ENCODE peak calls at places on chromosomes 7 and 10, in six cellular contexts. One of them, this sample, is unnamed.
A peak's percentile ranks its signal among the peaks of the same experiment; 100 is the strongest.

GRCh38 chr10:1627945-1628344 is 109.4 kb downstream of the ADARB2 start:
- DNase-seq in NCI-H1694: no peak
- DNase-seq in AG08396: no peak
- DNase-seq in 8988T: no peak
- DNase-seq in IMR-90: no peak
- DNase-seq in posterior cingulate gyrus: no peak
- DNase-seq in this sample: no peak

GRCh38 chr10:13765641-13766341 is 179.0 kb downstream of the PRPF18 start:
- DNase-seq in IMR-90: no peak
- DNase-seq in AG08396: no peak
- DNase-seq in NCI-H1694: no peak
- DNase-seq in posterior cingulate gyrus: no peak
- DNase-seq in 8988T: no peak
- DNase-seq in this sample: peak; percentile 38

GRCh38 chr10:34740321-34740720 is 74.8 kb downstream of the PARD3 start:
- DNase-seq in IMR-90: no peak
- DNase-seq in AG08396: no peak
- DNase-seq in NCI-H1694: no peak
- DNase-seq in 8988T: no peak
- DNase-seq in posterior cingulate gyrus: no peak
- DNase-seq in this sample: no peak

GRCh38 chr10:16779375-16779774 is 37.8 kb downstream of the RSU1 start:
- DNase-seq in IMR-90: no peak
- DNase-seq in NCI-H1694: no peak
- DNase-seq in AG08396: no peak
- DNase-seq in posterior cingulate gyrus: no peak
- DNase-seq in 8988T: no peak
- DNase-seq in this sample: no peak

GRCh38 chr7:146956853-146957252 is 840.3 kb downstream of the CNTNAP2 start:
- DNase-seq in AG08396: no peak
- DNase-seq in posterior cingulate gyrus: no peak
- DNase-seq in IMR-90: no peak
- DNase-seq in 8988T: no peak
- DNase-seq in NCI-H1694: peak; percentile 38
- DNase-seq in this sample: no peak

GRCh38 chr7:151249732-151250072 is 1.2 kb upstream of the SMARCD3 start:
- DNase-seq in 8988T: peak; percentile 77
- DNase-seq in IMR-90: peak; percentile 39
- DNase-seq in NCI-H1694: no peak
- DNase-seq in AG08396: peak; percentile 83
- DNase-seq in posterior cingulate gyrus: no peak
- DNase-seq in this sample: peak; percentile 94

GRCh38 chr7:85508642-85509429 is 322.0 kb upstream of the SEMA3D start:
- DNase-seq in posterior cingulate gyrus: no peak
- DNase-seq in 8988T: no peak
- DNase-seq in IMR-90: peak; percentile 95
- DNase-seq in AG08396: peak; percentile 29
- DNase-seq in NCI-H1694: no peak
- DNase-seq in this sample: no peak

GRCh38 chr10:113047605-113047962 is 97.5 kb downstream of the TCF7L2 start:
- DNase-seq in NCI-H1694: no peak
- DNase-seq in IMR-90: no peak
- DNase-seq in AG08396: no peak
- DNase-seq in 8988T: no peak
- DNase-seq in posterior cingulate gyrus: no peak
- DNase-seq in this sample: no peak

GRCh38 chr10:130079614-130080460 is 30.8 kb downstream of the C10orf143 start:
- DNase-seq in IMR-90: no peak
- DNase-seq in NCI-H1694: no peak
- DNase-seq in 8988T: no peak
- DNase-seq in posterior cingulate gyrus: no peak
- DNase-seq in AG08396: no peak
- DNase-seq in this sample: no peak

GRCh38 chr10:3364768-3365480 is 192.3 kb upstream of the PITRM1 start:
- DNase-seq in AG08396: no peak
- DNase-seq in IMR-90: no peak
- DNase-seq in posterior cingulate gyrus: no peak
- DNase-seq in NCI-H1694: no peak
- DNase-seq in 8988T: no peak
- DNase-seq in this sample: peak; percentile 15

GRCh38 chr10:60958892-60959601 is 15.1 kb upstream of the RHOBTB1 start:
- DNase-seq in NCI-H1694: no peak
- DNase-seq in AG08396: no peak
- DNase-seq in IMR-90: peak; percentile 57
- DNase-seq in posterior cingulate gyrus: no peak
- DNase-seq in 8988T: no peak
- DNase-seq in this sample: no peak

GRCh38 chr10:52212062-52212461 is 102.0 kb upstream of the DKK1 start:
- DNase-seq in NCI-H1694: no peak
- DNase-seq in IMR-90: peak; percentile 50
- DNase-seq in 8988T: no peak
- DNase-seq in AG08396: no peak
- DNase-seq in posterior cingulate gyrus: no peak
- DNase-seq in this sample: no peak

GRCh38 chr10:49633327-49634045 is 19.6 kb downstream of the CHAT start:
- DNase-seq in posterior cingulate gyrus: no peak
- DNase-seq in AG08396: no peak
- DNase-seq in NCI-H1694: peak; percentile 77
- DNase-seq in IMR-90: no peak
- DNase-seq in 8988T: no peak
- DNase-seq in this sample: no peak

GRCh38 chr10:99520804-99521473 is 11.8 kb upstream of the NKX2-3 start:
- DNase-seq in IMR-90: no peak
- DNase-seq in AG08396: no peak
- DNase-seq in posterior cingulate gyrus: no peak
- DNase-seq in 8988T: no peak
- DNase-seq in NCI-H1694: no peak
- DNase-seq in this sample: no peak

GRCh38 chr10:79405221-79405994 is 40.0 kb downstream of the ZCCHC24 start:
- DNase-seq in IMR-90: no peak
- DNase-seq in AG08396: no peak
- DNase-seq in NCI-H1694: no peak
- DNase-seq in 8988T: no peak
- DNase-seq in posterior cingulate gyrus: peak; percentile 21
- DNase-seq in this sample: no peak

GRCh38 chr7:37212051-37212450 is 236.6 kb downstream of the ELMO1 start:
- DNase-seq in 8988T: no peak
- DNase-seq in AG08396: no peak
- DNase-seq in NCI-H1694: no peak
- DNase-seq in posterior cingulate gyrus: no peak
- DNase-seq in IMR-90: no peak
- DNase-seq in this sample: no peak

GRCh38 chr10:79628988-79629954 is 18.5 kb downstream of the SFTPA1 start:
- DNase-seq in 8988T: no peak
- DNase-seq in IMR-90: no peak
- DNase-seq in posterior cingulate gyrus: no peak
- DNase-seq in NCI-H1694: no peak
- DNase-seq in AG08396: no peak
- DNase-seq in this sample: no peak

GRCh38 chr7:137262599-137262998 is 80.9 kb downstream of the PTN start:
- DNase-seq in 8988T: no peak
- DNase-seq in AG08396: no peak
- DNase-seq in posterior cingulate gyrus: no peak
- DNase-seq in NCI-H1694: no peak
- DNase-seq in IMR-90: no peak
- DNase-seq in this sample: no peak

GRCh38 chr7:95141755-95142154 is 182.6 kb downstream of the PON1 start:
- DNase-seq in 8988T: no peak
- DNase-seq in IMR-90: no peak
- DNase-seq in posterior cingulate gyrus: no peak
- DNase-seq in AG08396: no peak
- DNase-seq in NCI-H1694: no peak
- DNase-seq in this sample: no peak

GRCh38 chr10:63273575-63273974 is 140.4 kb downstream of the NRBF2 start:
- DNase-seq in 8988T: no peak
- DNase-seq in NCI-H1694: no peak
- DNase-seq in AG08396: no peak
- DNase-seq in posterior cingulate gyrus: no peak
- DNase-seq in IMR-90: peak; percentile 30
- DNase-seq in this sample: no peak

GRCh38 chr10:37991655-37992054 is 15.2 kb upstream of the ZNF25 start:
- DNase-seq in NCI-H1694: no peak
- DNase-seq in 8988T: no peak
- DNase-seq in posterior cingulate gyrus: no peak
- DNase-seq in IMR-90: no peak
- DNase-seq in AG08396: no peak
- DNase-seq in this sample: no peak

GRCh38 chr7:88888684-88889083 is 93.1 kb upstream of the TEX47 start:
- DNase-seq in posterior cingulate gyrus: no peak
- DNase-seq in NCI-H1694: no peak
- DNase-seq in AG08396: no peak
- DNase-seq in 8988T: no peak
- DNase-seq in IMR-90: no peak
- DNase-seq in this sample: no peak

GRCh38 chr7:69105092-69105491 is 493.2 kb upstream of the AUTS2 start:
- DNase-seq in 8988T: no peak
- DNase-seq in AG08396: no peak
- DNase-seq in IMR-90: no peak
- DNase-seq in posterior cingulate gyrus: no peak
- DNase-seq in NCI-H1694: no peak
- DNase-seq in this sample: no peak

GRCh38 chr10:132291826-132292225 is 15.9 kb downstream of the STK32C start:
- DNase-seq in posterior cingulate gyrus: no peak
- DNase-seq in NCI-H1694: no peak
- DNase-seq in 8988T: no peak
- DNase-seq in IMR-90: no peak
- DNase-seq in AG08396: no peak
- DNase-seq in this sample: no peak

GRCh38 chr10:110491346-110491745 is 6.4 kb upstream of the DUSP5 start:
- DNase-seq in posterior cingulate gyrus: no peak
- DNase-seq in IMR-90: no peak
- DNase-seq in 8988T: no peak
- DNase-seq in NCI-H1694: no peak
- DNase-seq in AG08396: no peak
- DNase-seq in this sample: no peak

GRCh38 chr10:43866712-43867111 is 218.0 kb upstream of the ZNF32 start:
- DNase-seq in NCI-H1694: no peak
- DNase-seq in IMR-90: no peak
- DNase-seq in AG08396: no peak
- DNase-seq in posterior cingulate gyrus: no peak
- DNase-seq in 8988T: no peak
- DNase-seq in this sample: no peak

GRCh38 chr10:86958831-86959736 is 685 bp downstream of the SNCG start:
- DNase-seq in 8988T: no peak
- DNase-seq in AG08396: peak; percentile 55
- DNase-seq in posterior cingulate gyrus: no peak
- DNase-seq in IMR-90: peak; percentile 78
- DNase-seq in NCI-H1694: no peak
- DNase-seq in this sample: no peak

GRCh38 chr10:122245136-122245535 is 26.0 kb upstream of the BTBD16 start:
- DNase-seq in AG08396: no peak
- DNase-seq in posterior cingulate gyrus: no peak
- DNase-seq in IMR-90: no peak
- DNase-seq in NCI-H1694: no peak
- DNase-seq in 8988T: no peak
- DNase-seq in this sample: no peak

GRCh38 chr7:29609162-29610030 is 45.8 kb downstream of the PRR15 start:
- DNase-seq in 8988T: peak; percentile 24
- DNase-seq in AG08396: peak; percentile 20
- DNase-seq in posterior cingulate gyrus: no peak
- DNase-seq in NCI-H1694: no peak
- DNase-seq in IMR-90: no peak
- DNase-seq in this sample: peak; percentile 38

GRCh38 chr7:77383333-77383740 is 32.8 kb downstream of the GSAP start:
- DNase-seq in IMR-90: peak; percentile 22
- DNase-seq in 8988T: no peak
- DNase-seq in posterior cingulate gyrus: no peak
- DNase-seq in NCI-H1694: no peak
- DNase-seq in AG08396: no peak
- DNase-seq in this sample: no peak

GRCh38 chr7:152674860-152675760 is 831 bp downstream of the XRCC2 start:
- DNase-seq in posterior cingulate gyrus: no peak
- DNase-seq in 8988T: no peak
- DNase-seq in NCI-H1694: peak; percentile 82
- DNase-seq in IMR-90: peak; percentile 29
- DNase-seq in AG08396: peak; percentile 48
- DNase-seq in this sample: peak; percentile 37

GRCh38 chr7:104979167-104979841 is 34.7 kb upstream of the KMT2E start:
- DNase-seq in posterior cingulate gyrus: no peak
- DNase-seq in AG08396: peak; percentile 29
- DNase-seq in 8988T: no peak
- DNase-seq in NCI-H1694: no peak
- DNase-seq in IMR-90: peak; percentile 62
- DNase-seq in this sample: no peak

GRCh38 chr7:133560900-133561299 is 308.0 kb downstream of the EXOC4 start:
- DNase-seq in IMR-90: no peak
- DNase-seq in posterior cingulate gyrus: no peak
- DNase-seq in NCI-H1694: no peak
- DNase-seq in 8988T: no peak
- DNase-seq in AG08396: no peak
- DNase-seq in this sample: no peak

GRCh38 chr10:103548581-103549348 is 55.3 kb downstream of the NEURL1 start:
- DNase-seq in AG08396: no peak
- DNase-seq in NCI-H1694: no peak
- DNase-seq in posterior cingulate gyrus: no peak
- DNase-seq in 8988T: no peak
- DNase-seq in IMR-90: no peak
- DNase-seq in this sample: no peak

GRCh38 chr7:156014201-156014600 is 201.9 kb upstream of the SHH start:
- DNase-seq in AG08396: no peak
- DNase-seq in NCI-H1694: no peak
- DNase-seq in IMR-90: no peak
- DNase-seq in 8988T: no peak
- DNase-seq in posterior cingulate gyrus: no peak
- DNase-seq in this sample: no peak